ENCODE peak calls at places on chromosomes 7 and 10, in nine cellular contexts. Y is SK-N-SH, X is DND-41, V is adrenal gland, P is lower lobe of right lung, Z is cardiac muscle cell, L is AG04450, F is neuronal stem cell, C is upper lobe of right lung. H is an unnamed sample.

GRCh38 chr10:72104472-72105097 is 16.2 kb upstream of the SPOCK2 start:
- DNase-seq in Y (no peak), X (no peak), V (no peak), P (no peak), Z (no peak), L (no peak), F (no peak), C (no peak), H (no peak)

GRCh38 chr7:5494683-5495561 is 71.3 kb upstream of the TNRC18 start:
- DNase-seq in Y (peak; percentile 95), X (peak; percentile 77), V (peak; percentile 77), P (peak; percentile 83), Z (peak; percentile 82), L (no peak), F (peak; percentile 69), C (peak; percentile 89), H (peak; percentile 78)

GRCh38 chr7:70571986-70572385 is 560.0 kb upstream of the GALNT17 start:
- DNase-seq in Y (no peak), X (no peak), V (no peak), P (no peak), Z (no peak), L (no peak), F (no peak), C (no peak), H (no peak)

GRCh38 chr10:120742373-120742772 is 108.8 kb upstream of the WDR11 start:
- DNase-seq in Y (no peak), X (no peak), V (no peak), P (no peak), Z (no peak), L (no peak), F (no peak), C (no peak), H (no peak)

GRCh38 chr7:115585015-115585655 is 445.4 kb downstream of the TFEC start:
- DNase-seq in Y (no peak), X (no peak), V (no peak), P (no peak), Z (no peak), L (no peak), F (no peak), C (no peak), H (peak; percentile 41)

GRCh38 chr7:100132697-100133137 is 6.0 kb downstream of the MBLAC1 start:
- DNase-seq in Y (peak; percentile 89), X (peak; percentile 76), V (peak; percentile 46), P (no peak), Z (peak; percentile 78), L (no peak), F (no peak), C (no peak), H (peak; percentile 75)

GRCh38 chr7:22066484-22066883 is 120.8 kb upstream of the CDCA7L start:
- DNase-seq in Y (no peak), X (no peak), V (no peak), P (no peak), Z (no peak), L (no peak), F (no peak), C (no peak), H (no peak)

GRCh38 chr7:28588606-28589005 is 176.3 kb downstream of the CREB5 start:
- DNase-seq in Y (no peak), X (no peak), V (no peak), P (no peak), Z (no peak), L (no peak), F (no peak), C (no peak), H (no peak)

GRCh38 chr10:103759100-103759781 is 96.1 kb downstream of the SH3PXD2A start:
- DNase-seq in Y (peak; percentile 42), X (no peak), V (no peak), P (no peak), Z (peak; percentile 65), L (peak; percentile 61), F (no peak), C (no peak), H (peak; percentile 57)

GRCh38 chr10:124321433-124322072 is 97.2 kb downstream of the OAT start:
- DNase-seq in Y (no peak), X (no peak), V (no peak), P (no peak), Z (no peak), L (no peak), F (no peak), C (peak; percentile 49), H (no peak)

GRCh38 chr10:132713421-132714095 is 72.4 kb downstream of the NKX6-2 start:
- DNase-seq in Y (no peak), X (no peak), V (no peak), P (peak; percentile 39), Z (no peak), L (no peak), F (no peak), C (no peak), H (no peak)

GRCh38 chr10:44517635-44518034 is 132.7 kb upstream of the CXCL12 start:
- DNase-seq in Y (peak; percentile 6), X (peak; percentile 13), V (no peak), P (no peak), Z (no peak), L (no peak), F (no peak), C (no peak), H (peak; percentile 17)

GRCh38 chr10:31341552-31341951 is 22.5 kb downstream of the ZEB1 start:
- DNase-seq in Y (no peak), X (no peak), V (no peak), P (no peak), Z (no peak), L (no peak), F (no peak), C (no peak), H (no peak)

GRCh38 chr7:143147070-143147469 is 15.2 kb downstream of the PIP start:
- DNase-seq in Y (no peak), X (no peak), V (no peak), P (no peak), Z (peak; percentile 24), L (no peak), F (no peak), C (no peak), H (no peak)

GRCh38 chr10:129365767-129366400 is 101.2 kb upstream of the MGMT start:
- DNase-seq in Y (peak; percentile 48), X (peak; percentile 24), V (no peak), P (no peak), Z (no peak), L (no peak), F (no peak), C (no peak), H (peak; percentile 13)

GRCh38 chr10:77899080-77899477 is 27.5 kb downstream of the DLG5 start:
- DNase-seq in Y (no peak), X (peak; percentile 29), V (no peak), P (peak; percentile 58), Z (peak; percentile 62), L (no peak), F (no peak), C (no peak), H (no peak)

GRCh38 chr10:97850446-97850845 is 803 bp downstream of the GOLGA7B start:
- DNase-seq in Y (no peak), X (no peak), V (no peak), P (no peak), Z (peak; percentile 14), L (no peak), F (peak; percentile 6), C (no peak), H (peak; percentile 16)

GRCh38 chr7:150368884-150369739 is 490 bp downstream of the REPIN1 start:
- DNase-seq in Y (peak; percentile 93), X (peak; percentile 75), V (peak; percentile 67), P (peak; percentile 75), Z (peak; percentile 75), L (no peak), F (peak; percentile 72), C (peak; percentile 84), H (peak; percentile 89)

GRCh38 chr10:131638481-131639278 is 262.1 kb upstream of the PPP2R2D start:
- DNase-seq in Y (no peak), X (no peak), V (no peak), P (no peak), Z (no peak), L (no peak), F (no peak), C (peak; percentile 41), H (no peak)

GRCh38 chr7:99156649-99157048 is 12.7 kb upstream of the SMURF1 start:
- DNase-seq in Y (no peak), X (no peak), V (no peak), P (no peak), Z (no peak), L (no peak), F (no peak), C (no peak), H (no peak)

GRCh38 chr10:13629116-13629515 is 42.4 kb downstream of the PRPF18 start:
- DNase-seq in Y (no peak), X (no peak), V (no peak), P (no peak), Z (peak; percentile 27), L (no peak), F (no peak), C (no peak), H (no peak)

GRCh38 chr10:44339218-44339617 is 45.7 kb downstream of the CXCL12 start:
- DNase-seq in Y (no peak), X (no peak), V (no peak), P (no peak), Z (peak; percentile 38), L (peak; percentile 3), F (no peak), C (no peak), H (no peak)

GRCh38 chr10:21048086-21048485 is 151.0 kb upstream of the NEBL start:
- DNase-seq in Y (no peak), X (no peak), V (no peak), P (no peak), Z (no peak), L (no peak), F (no peak), C (no peak), H (no peak)
- H3K4me3 ChIP-seq in Y (no peak overlapping the region), X (no peak overlapping the region), V (no peak overlapping the region), P (no peak overlapping the region), Z (no peak overlapping the region), L (no peak overlapping the region), F (no peak overlapping the region), C (no peak overlapping the region), H (no peak overlapping the region)

GRCh38 chr10:96170212-96170611 is 40.1 kb downstream of the ZNF518A start:
- DNase-seq in Y (no peak), X (no peak), V (no peak), P (no peak), Z (no peak), L (no peak), F (no peak), C (no peak), H (no peak)
- H3K9me3 ChIP-seq in Y (no peaks in the 10 kb centered on the region), X (peaks cover 8% of the 10 kb centered on the region), V (peaks cover 35% of the 10 kb centered on the region), P (peaks cover 48% of the 10 kb centered on the region), Z (no peaks in the 10 kb centered on the region), L (no peaks in the 10 kb centered on the region), F (peaks cover 9% of the 10 kb centered on the region), C (peaks cover 28% of the 10 kb centered on the region), H (no peaks in the 10 kb centered on the region)

GRCh38 chr7:127589901-127590300 is 1.7 kb downstream of the ARF5 start:
- DNase-seq in Y (no peak), X (no peak), V (no peak), P (no peak), Z (no peak), L (no peak), F (no peak), C (no peak), H (no peak)
- H3K4me3 ChIP-seq in Y (peak overlapping the region; percentile 96), X (peak overlapping the region; percentile 80), V (no peak overlapping the region), P (no peak overlapping the region), Z (no peak overlapping the region), L (no peak overlapping the region), F (no peak overlapping the region), C (no peak overlapping the region), H (no peak overlapping the region)

DNA sequence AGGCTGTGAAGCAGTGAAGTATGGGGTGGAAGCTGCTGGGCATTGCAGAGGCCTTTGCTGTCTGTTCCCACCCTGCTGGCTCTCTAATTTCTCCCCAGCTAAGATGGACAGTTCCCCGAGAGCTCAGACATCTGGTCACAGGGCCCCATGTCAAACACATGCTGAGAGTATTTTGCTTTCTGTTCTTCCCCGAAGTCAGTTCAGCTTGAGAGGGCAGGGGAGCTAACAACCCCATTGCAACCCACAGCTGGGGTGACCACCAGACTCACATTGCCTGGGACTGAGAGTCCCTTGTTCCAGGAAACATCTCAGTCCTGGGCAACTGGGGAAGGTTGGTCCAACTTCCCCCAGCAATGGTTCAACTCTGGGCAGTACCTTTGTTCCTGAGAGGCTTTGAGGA is 52.8 kb downstream of the ABCA13 start:
- DNase-seq in Y (no peak), X (no peak), V (no peak), P (no peak), Z (no peak), L (no peak), F (no peak), C (no peak), H (no peak)
- H3K9me3 ChIP-seq in Y (no peaks in the 10 kb centered on the region), X (no peaks in the 10 kb centered on the region), V (no peaks in the 10 kb centered on the region), P (no peaks in the 10 kb centered on the region), Z (no peaks in the 10 kb centered on the region), L (no peaks in the 10 kb centered on the region), F (no peaks in the 10 kb centered on the region), C (no peaks in the 10 kb centered on the region), H (no peaks in the 10 kb centered on the region)

H was measured in WERI-Rb-1.